ENCODE peak calls at places on chromosome 4, in five cellular contexts. One of them, this sample, is unnamed.

GRCh38 chr4:53529025-53529424 is 62.3 kb downstream of the LNX1 start:
- DNase-seq in NCI-H2171 treated with DMSO at 0.1 percent for 48 hours: no peak
- DNase-seq in Calu3: no peak
- DNase-seq in psoas muscle: no peak
- DNase-seq in stimulated activated CD4-positive, alpha-beta T cell treated with anti-CD3 and anti-CD28 coated beads, TNF-alpha, amount 100 ng/mL, for 24 hours: no peak
- DNase-seq in this sample: no peak

GRCh38 chr4:112516401-112517066 is 554 bp upstream of the NEUROG2 start:
- DNase-seq in NCI-H2171 treated with DMSO at 0.1 percent for 48 hours: peak; percentile 19
- DNase-seq in Calu3: no peak
- DNase-seq in psoas muscle: no peak
- DNase-seq in stimulated activated CD4-positive, alpha-beta T cell treated with anti-CD3 and anti-CD28 coated beads, TNF-alpha, amount 100 ng/mL, for 24 hours: no peak
- DNase-seq in this sample: no peak

GRCh38 chr4:71356924-71357663 is 18.3 kb downstream of the SLC4A4 start:
- DNase-seq in NCI-H2171 treated with DMSO at 0.1 percent for 48 hours: no peak
- DNase-seq in Calu3: no peak
- DNase-seq in psoas muscle: no peak
- DNase-seq in stimulated activated CD4-positive, alpha-beta T cell treated with anti-CD3 and anti-CD28 coated beads, TNF-alpha, amount 100 ng/mL, for 24 hours: no peak
- DNase-seq in this sample: no peak

GRCh38 chr4:124146071-124146470 is 566.5 kb downstream of the ANKRD50 start:
- DNase-seq in NCI-H2171 treated with DMSO at 0.1 percent for 48 hours: no peak
- DNase-seq in Calu3: no peak
- DNase-seq in psoas muscle: no peak
- DNase-seq in stimulated activated CD4-positive, alpha-beta T cell treated with anti-CD3 and anti-CD28 coated beads, TNF-alpha, amount 100 ng/mL, for 24 hours: no peak
- DNase-seq in this sample: no peak

GRCh38 chr4:8297141-8297601 is 27.6 kb downstream of the HTRA3 start:
- DNase-seq in NCI-H2171 treated with DMSO at 0.1 percent for 48 hours: no peak
- DNase-seq in Calu3: no peak
- DNase-seq in psoas muscle: no peak
- DNase-seq in stimulated activated CD4-positive, alpha-beta T cell treated with anti-CD3 and anti-CD28 coated beads, TNF-alpha, amount 100 ng/mL, for 24 hours: no peak
- DNase-seq in this sample: no peak

GRCh38 chr4:11507920-11508319 is 79.2 kb upstream of the HS3ST1 start:
- DNase-seq in NCI-H2171 treated with DMSO at 0.1 percent for 48 hours: no peak
- DNase-seq in Calu3: peak; percentile 28
- DNase-seq in psoas muscle: no peak
- DNase-seq in stimulated activated CD4-positive, alpha-beta T cell treated with anti-CD3 and anti-CD28 coated beads, TNF-alpha, amount 100 ng/mL, for 24 hours: no peak
- DNase-seq in this sample: no peak

GRCh38 chr4:151604238-151604637 is 156.6 kb downstream of the GATB start:
- DNase-seq in NCI-H2171 treated with DMSO at 0.1 percent for 48 hours: no peak
- DNase-seq in Calu3: no peak
- DNase-seq in psoas muscle: no peak
- DNase-seq in stimulated activated CD4-positive, alpha-beta T cell treated with anti-CD3 and anti-CD28 coated beads, TNF-alpha, amount 100 ng/mL, for 24 hours: no peak
- DNase-seq in this sample: no peak

GRCh38 chr4:87523307-87523706 is 5.9 kb downstream of the SPARCL1 start:
- DNase-seq in NCI-H2171 treated with DMSO at 0.1 percent for 48 hours: peak; percentile 14
- DNase-seq in Calu3: no peak
- DNase-seq in psoas muscle: no peak
- DNase-seq in stimulated activated CD4-positive, alpha-beta T cell treated with anti-CD3 and anti-CD28 coated beads, TNF-alpha, amount 100 ng/mL, for 24 hours: no peak
- DNase-seq in this sample: peak; percentile 19

GRCh38 chr4:77344001-77344400 is 187.0 kb downstream of the CCNG2 start:
- DNase-seq in NCI-H2171 treated with DMSO at 0.1 percent for 48 hours: no peak
- DNase-seq in Calu3: no peak
- DNase-seq in psoas muscle: no peak
- DNase-seq in stimulated activated CD4-positive, alpha-beta T cell treated with anti-CD3 and anti-CD28 coated beads, TNF-alpha, amount 100 ng/mL, for 24 hours: no peak
- DNase-seq in this sample: no peak

GRCh38 chr4:38106301-38106700 is 146.1 kb downstream of the PTTG2 start:
- DNase-seq in NCI-H2171 treated with DMSO at 0.1 percent for 48 hours: no peak
- DNase-seq in Calu3: no peak
- DNase-seq in psoas muscle: no peak
- DNase-seq in stimulated activated CD4-positive, alpha-beta T cell treated with anti-CD3 and anti-CD28 coated beads, TNF-alpha, amount 100 ng/mL, for 24 hours: no peak
- DNase-seq in this sample: no peak

GRCh38 chr4:153233761-153234371 is 29.6 kb downstream of the TRIM2 start:
- DNase-seq in NCI-H2171 treated with DMSO at 0.1 percent for 48 hours: no peak
- DNase-seq in Calu3: peak; percentile 20
- DNase-seq in psoas muscle: no peak
- DNase-seq in stimulated activated CD4-positive, alpha-beta T cell treated with anti-CD3 and anti-CD28 coated beads, TNF-alpha, amount 100 ng/mL, for 24 hours: no peak
- DNase-seq in this sample: no peak

GRCh38 chr4:124234771-124235170 is 477.8 kb downstream of the ANKRD50 start:
- DNase-seq in NCI-H2171 treated with DMSO at 0.1 percent for 48 hours: no peak
- DNase-seq in Calu3: no peak
- DNase-seq in psoas muscle: no peak
- DNase-seq in stimulated activated CD4-positive, alpha-beta T cell treated with anti-CD3 and anti-CD28 coated beads, TNF-alpha, amount 100 ng/mL, for 24 hours: no peak
- DNase-seq in this sample: no peak

GRCh38 chr4:19298998-19299397 is 952.7 kb upstream of the SLIT2 start:
- DNase-seq in NCI-H2171 treated with DMSO at 0.1 percent for 48 hours: no peak
- DNase-seq in Calu3: no peak
- DNase-seq in psoas muscle: no peak
- DNase-seq in stimulated activated CD4-positive, alpha-beta T cell treated with anti-CD3 and anti-CD28 coated beads, TNF-alpha, amount 100 ng/mL, for 24 hours: no peak
- DNase-seq in this sample: no peak

GRCh38 chr4:7412586-7412975 is 22.1 kb downstream of the PSAPL1 start:
- DNase-seq in NCI-H2171 treated with DMSO at 0.1 percent for 48 hours: no peak
- DNase-seq in Calu3: no peak
- DNase-seq in psoas muscle: no peak
- DNase-seq in stimulated activated CD4-positive, alpha-beta T cell treated with anti-CD3 and anti-CD28 coated beads, TNF-alpha, amount 100 ng/mL, for 24 hours: no peak
- DNase-seq in this sample: no peak

GRCh38 chr4:41963105-41963504 is 18.5 kb upstream of the DCAF4L1 start:
- DNase-seq in NCI-H2171 treated with DMSO at 0.1 percent for 48 hours: peak; percentile 1
- DNase-seq in Calu3: no peak
- DNase-seq in psoas muscle: no peak
- DNase-seq in stimulated activated CD4-positive, alpha-beta T cell treated with anti-CD3 and anti-CD28 coated beads, TNF-alpha, amount 100 ng/mL, for 24 hours: no peak
- DNase-seq in this sample: no peak

GRCh38 chr4:26692014-26692726 is 108.3 kb downstream of the TBC1D19 start:
- DNase-seq in NCI-H2171 treated with DMSO at 0.1 percent for 48 hours: no peak
- DNase-seq in Calu3: no peak
- DNase-seq in psoas muscle: no peak
- DNase-seq in stimulated activated CD4-positive, alpha-beta T cell treated with anti-CD3 and anti-CD28 coated beads, TNF-alpha, amount 100 ng/mL, for 24 hours: no peak
- DNase-seq in this sample: no peak

GRCh38 chr4:133151681-133152329 is 2.7 kb downstream of the PCDH10 start:
- DNase-seq in NCI-H2171 treated with DMSO at 0.1 percent for 48 hours: no peak
- DNase-seq in Calu3: no peak
- DNase-seq in psoas muscle: peak; percentile 36
- DNase-seq in stimulated activated CD4-positive, alpha-beta T cell treated with anti-CD3 and anti-CD28 coated beads, TNF-alpha, amount 100 ng/mL, for 24 hours: no peak
- DNase-seq in this sample: no peak

GRCh38 chr4:140152760-140153418 is 1.1 kb downstream of the MAML3 start:
- DNase-seq in NCI-H2171 treated with DMSO at 0.1 percent for 48 hours: peak; percentile 35
- DNase-seq in Calu3: peak; percentile 39
- DNase-seq in psoas muscle: peak; percentile 76
- DNase-seq in stimulated activated CD4-positive, alpha-beta T cell treated with anti-CD3 and anti-CD28 coated beads, TNF-alpha, amount 100 ng/mL, for 24 hours: no peak
- DNase-seq in this sample: no peak

GRCh38 chr4:90994883-90995484 is 867.8 kb downstream of the CCSER1 start:
- DNase-seq in NCI-H2171 treated with DMSO at 0.1 percent for 48 hours: no peak
- DNase-seq in Calu3: no peak
- DNase-seq in psoas muscle: no peak
- DNase-seq in stimulated activated CD4-positive, alpha-beta T cell treated with anti-CD3 and anti-CD28 coated beads, TNF-alpha, amount 100 ng/mL, for 24 hours: no peak
- DNase-seq in this sample: no peak

GRCh38 chr4:54318904-54319303 is 89.8 kb downstream of the PDGFRA start:
- DNase-seq in NCI-H2171 treated with DMSO at 0.1 percent for 48 hours: peak; percentile 1
- DNase-seq in Calu3: peak; percentile 2
- DNase-seq in psoas muscle: no peak
- DNase-seq in stimulated activated CD4-positive, alpha-beta T cell treated with anti-CD3 and anti-CD28 coated beads, TNF-alpha, amount 100 ng/mL, for 24 hours: no peak
- DNase-seq in this sample: no peak

GRCh38 chr4:168480991-168481588 is 798 bp upstream of the DDX60L start:
- DNase-seq in NCI-H2171 treated with DMSO at 0.1 percent for 48 hours: no peak
- DNase-seq in Calu3: peak; percentile 13
- DNase-seq in psoas muscle: no peak
- DNase-seq in stimulated activated CD4-positive, alpha-beta T cell treated with anti-CD3 and anti-CD28 coated beads, TNF-alpha, amount 100 ng/mL, for 24 hours: no peak
- DNase-seq in this sample: no peak

GRCh38 chr4:90730752-90731151 is 603.6 kb downstream of the CCSER1 start:
- DNase-seq in NCI-H2171 treated with DMSO at 0.1 percent for 48 hours: no peak
- DNase-seq in Calu3: no peak
- DNase-seq in psoas muscle: no peak
- DNase-seq in stimulated activated CD4-positive, alpha-beta T cell treated with anti-CD3 and anti-CD28 coated beads, TNF-alpha, amount 100 ng/mL, for 24 hours: no peak
- DNase-seq in this sample: no peak

GRCh38 chr4:6502147-6502546 is 29.7 kb upstream of the PPP2R2C start:
- DNase-seq in NCI-H2171 treated with DMSO at 0.1 percent for 48 hours: no peak
- DNase-seq in Calu3: no peak
- DNase-seq in psoas muscle: no peak
- DNase-seq in stimulated activated CD4-positive, alpha-beta T cell treated with anti-CD3 and anti-CD28 coated beads, TNF-alpha, amount 100 ng/mL, for 24 hours: no peak
- DNase-seq in this sample: no peak

GRCh38 chr4:105714932-105715331 is 6.3 kb downstream of the GSTCD start:
- DNase-seq in NCI-H2171 treated with DMSO at 0.1 percent for 48 hours: no peak
- DNase-seq in Calu3: no peak
- DNase-seq in psoas muscle: no peak
- DNase-seq in stimulated activated CD4-positive, alpha-beta T cell treated with anti-CD3 and anti-CD28 coated beads, TNF-alpha, amount 100 ng/mL, for 24 hours: no peak
- DNase-seq in this sample: no peak

GRCh38 chr4:13415068-13415785 is 68.9 kb downstream of the RAB28 start:
- DNase-seq in NCI-H2171 treated with DMSO at 0.1 percent for 48 hours: no peak
- DNase-seq in Calu3: no peak
- DNase-seq in psoas muscle: peak; percentile 39
- DNase-seq in stimulated activated CD4-positive, alpha-beta T cell treated with anti-CD3 and anti-CD28 coated beads, TNF-alpha, amount 100 ng/mL, for 24 hours: no peak
- DNase-seq in this sample: no peak

GRCh38 chr4:150229538-150229937 is 151.3 kb downstream of the DCLK2 start:
- DNase-seq in NCI-H2171 treated with DMSO at 0.1 percent for 48 hours: no peak
- DNase-seq in Calu3: no peak
- DNase-seq in psoas muscle: no peak
- DNase-seq in stimulated activated CD4-positive, alpha-beta T cell treated with anti-CD3 and anti-CD28 coated beads, TNF-alpha, amount 100 ng/mL, for 24 hours: no peak
- DNase-seq in this sample: no peak

GRCh38 chr4:186910385-186910784 is 186.7 kb upstream of the FAT1 start:
- DNase-seq in NCI-H2171 treated with DMSO at 0.1 percent for 48 hours: no peak
- DNase-seq in Calu3: no peak
- DNase-seq in psoas muscle: no peak
- DNase-seq in stimulated activated CD4-positive, alpha-beta T cell treated with anti-CD3 and anti-CD28 coated beads, TNF-alpha, amount 100 ng/mL, for 24 hours: no peak
- DNase-seq in this sample: no peak

GRCh38 chr4:78379991-78380739 is 171.4 kb upstream of the ANXA3 start:
- DNase-seq in NCI-H2171 treated with DMSO at 0.1 percent for 48 hours: no peak
- DNase-seq in Calu3: peak; percentile 61
- DNase-seq in psoas muscle: no peak
- DNase-seq in stimulated activated CD4-positive, alpha-beta T cell treated with anti-CD3 and anti-CD28 coated beads, TNF-alpha, amount 100 ng/mL, for 24 hours: no peak
- DNase-seq in this sample: no peak

GRCh38 chr4:169341490-169341889 is 70.7 kb upstream of the SH3RF1 start:
- DNase-seq in NCI-H2171 treated with DMSO at 0.1 percent for 48 hours: no peak
- DNase-seq in Calu3: no peak
- DNase-seq in psoas muscle: no peak
- DNase-seq in stimulated activated CD4-positive, alpha-beta T cell treated with anti-CD3 and anti-CD28 coated beads, TNF-alpha, amount 100 ng/mL, for 24 hours: no peak
- DNase-seq in this sample: no peak

GRCh38 chr4:95362906-95363578 is 185.7 kb downstream of the UNC5C start:
- DNase-seq in NCI-H2171 treated with DMSO at 0.1 percent for 48 hours: peak; percentile 33
- DNase-seq in Calu3: no peak
- DNase-seq in psoas muscle: no peak
- DNase-seq in stimulated activated CD4-positive, alpha-beta T cell treated with anti-CD3 and anti-CD28 coated beads, TNF-alpha, amount 100 ng/mL, for 24 hours: no peak
- DNase-seq in this sample: no peak

GRCh38 chr4:95431678-95432077 is 117.1 kb downstream of the UNC5C start:
- DNase-seq in NCI-H2171 treated with DMSO at 0.1 percent for 48 hours: no peak
- DNase-seq in Calu3: no peak
- DNase-seq in psoas muscle: no peak
- DNase-seq in stimulated activated CD4-positive, alpha-beta T cell treated with anti-CD3 and anti-CD28 coated beads, TNF-alpha, amount 100 ng/mL, for 24 hours: no peak
- DNase-seq in this sample: no peak

GRCh38 chr4:4456816-4457578 is 70.1 kb downstream of the NSG1 start:
- DNase-seq in NCI-H2171 treated with DMSO at 0.1 percent for 48 hours: no peak
- DNase-seq in Calu3: no peak
- DNase-seq in psoas muscle: no peak
- DNase-seq in stimulated activated CD4-positive, alpha-beta T cell treated with anti-CD3 and anti-CD28 coated beads, TNF-alpha, amount 100 ng/mL, for 24 hours: no peak
- DNase-seq in this sample: no peak

GRCh38 chr4:28179126-28179525 is 1318.5 kb downstream of the STIM2 start:
- DNase-seq in NCI-H2171 treated with DMSO at 0.1 percent for 48 hours: no peak
- DNase-seq in Calu3: no peak
- DNase-seq in psoas muscle: no peak
- DNase-seq in stimulated activated CD4-positive, alpha-beta T cell treated with anti-CD3 and anti-CD28 coated beads, TNF-alpha, amount 100 ng/mL, for 24 hours: no peak
- DNase-seq in this sample: no peak

GRCh38 chr4:173518419-173519102 is 11.5 kb downstream of the HAND2 start:
- DNase-seq in NCI-H2171 treated with DMSO at 0.1 percent for 48 hours: no peak
- DNase-seq in Calu3: no peak
- DNase-seq in psoas muscle: no peak
- DNase-seq in stimulated activated CD4-positive, alpha-beta T cell treated with anti-CD3 and anti-CD28 coated beads, TNF-alpha, amount 100 ng/mL, for 24 hours: no peak
- DNase-seq in this sample: no peak

GRCh38 chr4:6280365-6280996 is 10.8 kb downstream of the WFS1 start:
- DNase-seq in NCI-H2171 treated with DMSO at 0.1 percent for 48 hours: no peak
- DNase-seq in Calu3: no peak
- DNase-seq in psoas muscle: no peak
- DNase-seq in stimulated activated CD4-positive, alpha-beta T cell treated with anti-CD3 and anti-CD28 coated beads, TNF-alpha, amount 100 ng/mL, for 24 hours: no peak
- DNase-seq in this sample: no peak

This sample was measured in NCI-H524 treated with DMSO at 0.1 percent for 48 hours.